ENCODE peak calls at places on chromosomes 4 and X, in ten cellular contexts. U is H54; Y is ACHN; O is IMR-90; K is mesendoderm; D is RPMI8226; F is left ventricle myocardium superior; P is stimulated activated CD8-positive, alpha-beta memory T cell treated with anti-CD3 and anti-CD28 coated beads, Interleukin-15, amount 100 ng/mL, for 1 hour; H is right cardiac atrium; T is NCI-H2081. A is an unnamed sample.

GRCh38 chr4:187550256-187550950 is 445.2 kb upstream of the ZFP42 start:
- DNase-seq in P (no peak), U (no peak), H (no peak), K (peak; percentile 30), O (peak; percentile 30), Y (no peak), D (no peak), T (no peak), F (no peak), A (no peak)

GRCh38 chrX:119529355-119530276 is 35.6 kb downstream of the STEEP1 start:
- DNase-seq in H (no peak), P (no peak), T (no peak), Y (no peak), U (no peak), D (no peak), O (no peak), K (no peak), F (no peak), A (no peak)

GRCh38 chr4:17220816-17221215 is 291.1 kb downstream of the QDPR start:
- DNase-seq in Y (no peak), P (no peak), F (no peak), H (no peak), T (no peak), U (no peak), O (no peak), D (no peak), K (no peak), A (no peak)

GRCh38 chr4:80926891-80927290 is 103.6 kb upstream of the BMP3 start:
- DNase-seq in O (no peak), D (no peak), T (no peak), U (no peak), F (no peak), P (no peak), Y (no peak), H (no peak), K (no peak), A (no peak)

GRCh38 chr4:151197258-151197657 is 79.7 kb upstream of the PRSS48 start:
- DNase-seq in K (no peak), O (no peak), P (no peak), H (no peak), F (no peak), D (no peak), Y (no peak), U (no peak), T (no peak), A (no peak)

GRCh38 chrX:105882581-105883275 is 60.4 kb downstream of the NRK start:
- DNase-seq in U (no peak), F (no peak), O (peak; percentile 4), K (no peak), D (no peak), Y (no peak), H (no peak), P (no peak), T (no peak), A (no peak)

GRCh38 chr4:28490669-28491068 is 1630.0 kb downstream of the STIM2 start:
- DNase-seq in Y (no peak), K (peak; percentile 8), U (no peak), D (no peak), H (no peak), P (no peak), O (peak; percentile 52), F (no peak), T (no peak), A (no peak)

GRCh38 chr4:1241936-1242505 is 6.9 kb downstream of the CTBP1 start:
- DNase-seq in H (peak; percentile 55), U (no peak), T (no peak), Y (no peak), K (no peak), O (no peak), D (no peak), F (peak; percentile 30), P (no peak), A (no peak)

GRCh38 chrX:46381630-46382029 is 163.6 kb downstream of the ZNF674 start:
- DNase-seq in Y (peak; percentile 15), K (peak; percentile 35), D (peak; percentile 44), H (no peak), T (no peak), F (no peak), O (peak; percentile 17), U (no peak), P (no peak), A (peak; percentile 53)

GRCh38 chr4:173420324-173420752 is 21.4 kb upstream of the SCRG1 start:
- DNase-seq in P (no peak), Y (peak; percentile 24), F (no peak), H (no peak), D (no peak), O (peak; percentile 28), K (no peak), U (no peak), T (no peak), A (no peak)

GRCh38 chrX:87961471-87961870 is 443.9 kb downstream of the KLHL4 start:
- DNase-seq in Y (no peak), U (no peak), H (no peak), K (no peak), F (no peak), T (peak; percentile 69), P (no peak), D (no peak), O (no peak), A (no peak)

GRCh38 chr4:74331252-74331651 is 23.0 kb downstream of the EPGN start:
- DNase-seq in Y (no peak), K (no peak), U (no peak), F (no peak), T (no peak), P (no peak), D (no peak), O (no peak), H (no peak), A (no peak)

GRCh38 chr4:42844422-42844821 is 48.1 kb upstream of the GRXCR1 start:
- DNase-seq in O (no peak), K (no peak), F (no peak), U (no peak), Y (no peak), P (no peak), H (no peak), T (no peak), D (no peak), A (no peak)

GRCh38 chr4:183348706-183349659 is 26.8 kb upstream of the CLDN24 start:
- DNase-seq in Y (peak; percentile 89), F (no peak), D (no peak), K (peak; percentile 77), P (no peak), H (no peak), U (peak; percentile 43), O (peak; percentile 95), T (no peak), A (peak; percentile 55)

GRCh38 chr4:22515888-22516541 is at the start of gene ADGRA3:
- DNase-seq in T (peak; percentile 69), Y (peak; percentile 74), U (peak; percentile 57), K (peak; percentile 86), O (peak; percentile 51), D (peak; percentile 19), F (peak; percentile 87), P (no peak), H (peak; percentile 91), A (peak; percentile 73)

GRCh38 chr4:24930136-24930535 is 17.3 kb upstream of the CCDC149 start:
- DNase-seq in K (no peak), U (no peak), Y (no peak), P (no peak), H (no peak), O (no peak), D (no peak), F (no peak), T (no peak), A (no peak)

GRCh38 chr4:7779194-7779768 is 160.4 kb downstream of the AFAP1 start:
- DNase-seq in K (no peak), F (no peak), O (peak; percentile 49), P (no peak), Y (no peak), T (no peak), D (no peak), U (no peak), H (no peak), A (no peak)

GRCh38 chr4:101597204-101597603 is 193.3 kb upstream of the BANK1 start:
- DNase-seq in T (no peak), P (peak; percentile 4), U (no peak), O (no peak), Y (no peak), K (peak; percentile 18), F (no peak), H (no peak), D (peak; percentile 38), A (no peak)

GRCh38 chr4:147747787-147748454 is 16.0 kb downstream of the ARHGAP10 start:
- DNase-seq in K (no peak), H (no peak), P (no peak), Y (no peak), D (no peak), F (no peak), T (no peak), U (no peak), O (no peak), A (peak; percentile 6)

GRCh38 chr4:176635372-176636261 is 157.1 kb downstream of the VEGFC start:
- DNase-seq in Y (peak; percentile 23), H (no peak), F (no peak), T (no peak), D (no peak), P (no peak), O (peak; percentile 90), K (peak; percentile 33), U (peak; percentile 32), A (no peak)

GRCh38 chrX:79140731-79141130 is 3.8 kb upstream of the GPR174 start:
- DNase-seq in P (no peak), T (no peak), U (no peak), F (no peak), Y (no peak), O (no peak), K (no peak), H (no peak), D (no peak), A (no peak)

GRCh38 chr4:77601614-77602187 is 3.9 kb upstream of the CXCL13 start:
- DNase-seq in H (no peak), T (no peak), F (no peak), O (no peak), U (no peak), P (no peak), D (no peak), Y (no peak), K (no peak), A (no peak)